ENCODE peak calls at places on chromosomes 6 and 20, in ten cellular contexts. One of them, this sample, is unnamed.

GRCh38 chr6:106511274-106512047 is 117.8 kb downstream of the RTN4IP1 start:
- DNase-seq in neural progenitor cell: peak; percentile 63
- DNase-seq in lower lobe of right lung: peak; percentile 61
- DNase-seq in GM23248: peak; percentile 83
- DNase-seq in PC-9: peak; percentile 64
- DNase-seq in heart right ventricle: no peak
- DNase-seq in colonic mucosa: peak; percentile 53
- DNase-seq in upper lobe of right lung: peak; percentile 75
- DNase-seq in tibial nerve: no peak
- DNase-seq in cardiac muscle cell: peak; percentile 53
- DNase-seq in this sample: peak; percentile 45

GRCh38 chr6:12010635-12011275 is 1.4 kb upstream of the HIVEP1 start:
- DNase-seq in neural progenitor cell: peak; percentile 79
- DNase-seq in lower lobe of right lung: peak; percentile 77
- DNase-seq in GM23248: peak; percentile 79
- DNase-seq in PC-9: peak; percentile 71
- DNase-seq in heart right ventricle: peak; percentile 69
- DNase-seq in colonic mucosa: peak; percentile 76
- DNase-seq in upper lobe of right lung: peak; percentile 86
- DNase-seq in tibial nerve: peak; percentile 36
- DNase-seq in cardiac muscle cell: no peak
- DNase-seq in this sample: peak; percentile 80

GRCh38 chr6:129660346-129660676 is 49.7 kb downstream of the ARHGAP18 start:
- DNase-seq in neural progenitor cell: no peak
- DNase-seq in lower lobe of right lung: no peak
- DNase-seq in GM23248: no peak
- DNase-seq in PC-9: no peak
- DNase-seq in heart right ventricle: no peak
- DNase-seq in colonic mucosa: no peak
- DNase-seq in upper lobe of right lung: no peak
- DNase-seq in tibial nerve: no peak
- DNase-seq in cardiac muscle cell: no peak
- DNase-seq in this sample: no peak

GRCh38 chr6:147279423-147279822 is 75.2 kb downstream of the STXBP5 start:
- DNase-seq in neural progenitor cell: no peak
- DNase-seq in lower lobe of right lung: no peak
- DNase-seq in GM23248: peak; percentile 43
- DNase-seq in PC-9: no peak
- DNase-seq in heart right ventricle: no peak
- DNase-seq in colonic mucosa: no peak
- DNase-seq in upper lobe of right lung: no peak
- DNase-seq in tibial nerve: no peak
- DNase-seq in cardiac muscle cell: peak; percentile 85
- DNase-seq in this sample: no peak

GRCh38 chr6:85828973-85829372 is 186.3 kb upstream of the SYNCRIP start:
- DNase-seq in neural progenitor cell: no peak
- DNase-seq in lower lobe of right lung: no peak
- DNase-seq in GM23248: no peak
- DNase-seq in PC-9: no peak
- DNase-seq in heart right ventricle: no peak
- DNase-seq in colonic mucosa: no peak
- DNase-seq in upper lobe of right lung: no peak
- DNase-seq in tibial nerve: no peak
- DNase-seq in cardiac muscle cell: no peak
- DNase-seq in this sample: no peak

GRCh38 chr6:159701413-159701999 is 8.5 kb upstream of the SOD2 start:
- DNase-seq in neural progenitor cell: no peak
- DNase-seq in lower lobe of right lung: no peak
- DNase-seq in GM23248: peak; percentile 92
- DNase-seq in PC-9: no peak
- DNase-seq in heart right ventricle: no peak
- DNase-seq in colonic mucosa: no peak
- DNase-seq in upper lobe of right lung: no peak
- DNase-seq in tibial nerve: no peak
- DNase-seq in cardiac muscle cell: peak; percentile 80
- DNase-seq in this sample: no peak

GRCh38 chr6:23228439-23229024 is 659.2 kb downstream of the HDGFL1 start:
- DNase-seq in neural progenitor cell: no peak
- DNase-seq in lower lobe of right lung: no peak
- DNase-seq in GM23248: peak; percentile 3
- DNase-seq in PC-9: peak; percentile 53
- DNase-seq in heart right ventricle: no peak
- DNase-seq in colonic mucosa: no peak
- DNase-seq in upper lobe of right lung: peak; percentile 36
- DNase-seq in tibial nerve: no peak
- DNase-seq in cardiac muscle cell: no peak
- DNase-seq in this sample: no peak

GRCh38 chr20:8837396-8837795 is 231.5 kb upstream of the PLCB4 start:
- DNase-seq in neural progenitor cell: no peak
- DNase-seq in lower lobe of right lung: no peak
- DNase-seq in GM23248: peak; percentile 86
- DNase-seq in PC-9: no peak
- DNase-seq in heart right ventricle: no peak
- DNase-seq in colonic mucosa: no peak
- DNase-seq in upper lobe of right lung: no peak
- DNase-seq in tibial nerve: no peak
- DNase-seq in cardiac muscle cell: peak; percentile 21
- DNase-seq in this sample: no peak

GRCh38 chr20:21323640-21324039 is 20.5 kb downstream of the XRN2 start:
- DNase-seq in neural progenitor cell: no peak
- DNase-seq in lower lobe of right lung: no peak
- DNase-seq in GM23248: peak; percentile 86
- DNase-seq in PC-9: no peak
- DNase-seq in heart right ventricle: no peak
- DNase-seq in colonic mucosa: no peak
- DNase-seq in upper lobe of right lung: no peak
- DNase-seq in tibial nerve: no peak
- DNase-seq in cardiac muscle cell: peak; percentile 82
- DNase-seq in this sample: peak; percentile 35

GRCh38 chr6:132527791-132528190 is 10.3 kb upstream of the TAAR9 start:
- DNase-seq in neural progenitor cell: no peak
- DNase-seq in lower lobe of right lung: no peak
- DNase-seq in GM23248: peak; percentile 50
- DNase-seq in PC-9: no peak
- DNase-seq in heart right ventricle: no peak
- DNase-seq in colonic mucosa: no peak
- DNase-seq in upper lobe of right lung: no peak
- DNase-seq in tibial nerve: no peak
- DNase-seq in cardiac muscle cell: no peak
- DNase-seq in this sample: peak; percentile 17

GRCh38 chr20:61435823-61436220 is 183.8 kb downstream of the CDH4 start:
- DNase-seq in neural progenitor cell: no peak
- DNase-seq in lower lobe of right lung: no peak
- DNase-seq in GM23248: no peak
- DNase-seq in PC-9: no peak
- DNase-seq in heart right ventricle: no peak
- DNase-seq in colonic mucosa: no peak
- DNase-seq in upper lobe of right lung: peak; percentile 41
- DNase-seq in tibial nerve: no peak
- DNase-seq in cardiac muscle cell: no peak
- DNase-seq in this sample: no peak

GRCh38 chr6:63816401-63816975 is 180.9 kb downstream of the PHF3 start:
- DNase-seq in neural progenitor cell: no peak
- DNase-seq in lower lobe of right lung: no peak
- DNase-seq in GM23248: no peak
- DNase-seq in PC-9: no peak
- DNase-seq in heart right ventricle: no peak
- DNase-seq in colonic mucosa: no peak
- DNase-seq in upper lobe of right lung: no peak
- DNase-seq in tibial nerve: no peak
- DNase-seq in cardiac muscle cell: peak; percentile 64
- DNase-seq in this sample: no peak

GRCh38 chr6:122491915-122492537 is 20.4 kb upstream of the SERINC1 start:
- DNase-seq in neural progenitor cell: peak; percentile 13
- DNase-seq in lower lobe of right lung: peak; percentile 62
- DNase-seq in GM23248: peak; percentile 81
- DNase-seq in PC-9: peak; percentile 62
- DNase-seq in heart right ventricle: peak; percentile 37
- DNase-seq in colonic mucosa: peak; percentile 79
- DNase-seq in upper lobe of right lung: peak; percentile 75
- DNase-seq in tibial nerve: peak; percentile 40
- DNase-seq in cardiac muscle cell: peak; percentile 76
- DNase-seq in this sample: peak; percentile 57

GRCh38 chr6:157260735-157261134 is 62.6 kb downstream of the TMEM242 start:
- DNase-seq in neural progenitor cell: no peak
- DNase-seq in lower lobe of right lung: no peak
- DNase-seq in GM23248: no peak
- DNase-seq in PC-9: no peak
- DNase-seq in heart right ventricle: no peak
- DNase-seq in colonic mucosa: no peak
- DNase-seq in upper lobe of right lung: no peak
- DNase-seq in tibial nerve: no peak
- DNase-seq in cardiac muscle cell: no peak
- DNase-seq in this sample: no peak

GRCh38 chr20:940926-941325 is 24.8 kb upstream of the ANGPT4 start:
- DNase-seq in neural progenitor cell: no peak
- DNase-seq in lower lobe of right lung: no peak
- DNase-seq in GM23248: no peak
- DNase-seq in PC-9: no peak
- DNase-seq in heart right ventricle: no peak
- DNase-seq in colonic mucosa: no peak
- DNase-seq in upper lobe of right lung: no peak
- DNase-seq in tibial nerve: no peak
- DNase-seq in cardiac muscle cell: no peak
- DNase-seq in this sample: no peak

GRCh38 chr20:4299773-4300172 is 284.4 kb upstream of the RNF24 start:
- DNase-seq in neural progenitor cell: no peak
- DNase-seq in lower lobe of right lung: no peak
- DNase-seq in GM23248: peak; percentile 79
- DNase-seq in PC-9: no peak
- DNase-seq in heart right ventricle: no peak
- DNase-seq in colonic mucosa: no peak
- DNase-seq in upper lobe of right lung: no peak
- DNase-seq in tibial nerve: no peak
- DNase-seq in cardiac muscle cell: no peak
- DNase-seq in this sample: no peak

GRCh38 chr20:17723301-17723691 is 23.5 kb downstream of the BANF2 start:
- DNase-seq in neural progenitor cell: no peak
- DNase-seq in lower lobe of right lung: no peak
- DNase-seq in GM23248: no peak
- DNase-seq in PC-9: no peak
- DNase-seq in heart right ventricle: no peak
- DNase-seq in colonic mucosa: no peak
- DNase-seq in upper lobe of right lung: no peak
- DNase-seq in tibial nerve: no peak
- DNase-seq in cardiac muscle cell: no peak
- DNase-seq in this sample: no peak

GRCh38 chr6:17965397-17965796 is 22.0 kb downstream of the KIF13A start:
- DNase-seq in neural progenitor cell: no peak
- DNase-seq in lower lobe of right lung: no peak
- DNase-seq in GM23248: peak; percentile 87
- DNase-seq in PC-9: no peak
- DNase-seq in heart right ventricle: no peak
- DNase-seq in colonic mucosa: no peak
- DNase-seq in upper lobe of right lung: no peak
- DNase-seq in tibial nerve: no peak
- DNase-seq in cardiac muscle cell: no peak
- DNase-seq in this sample: no peak

DNA sequence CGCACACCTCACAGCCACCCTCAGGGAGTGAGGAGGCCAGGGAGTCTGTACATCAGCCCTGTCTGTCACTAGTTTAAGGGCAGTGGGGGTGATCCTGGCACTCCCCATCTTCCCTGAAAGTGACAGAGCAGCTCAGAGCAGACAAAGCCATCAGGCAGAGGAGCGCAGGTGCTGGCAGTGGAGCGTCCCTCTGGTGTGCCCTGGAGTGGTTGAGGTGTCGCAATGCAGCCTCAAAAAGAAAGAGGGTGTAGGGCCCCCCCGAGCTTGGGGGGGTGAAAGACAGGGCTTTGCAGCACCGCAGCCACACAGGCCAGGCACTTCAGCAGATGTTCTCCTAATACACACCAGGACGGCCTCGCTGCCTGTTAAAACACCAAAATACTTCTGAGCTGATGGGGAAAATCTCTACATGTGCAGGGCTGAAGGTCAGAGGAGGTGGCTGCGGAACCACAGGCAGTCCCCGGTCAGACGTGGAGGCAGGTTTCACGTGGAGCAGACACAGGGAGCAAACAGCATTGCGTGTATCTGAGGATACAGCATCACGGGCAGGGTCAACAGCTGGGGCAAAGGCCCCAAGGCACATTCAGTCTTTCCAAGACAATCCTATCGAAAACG is 69.5 kb downstream of the PREX1 start:
- DNase-seq in neural progenitor cell: no peak
- DNase-seq in lower lobe of right lung: no peak
- DNase-seq in GM23248: no peak
- DNase-seq in PC-9: no peak
- DNase-seq in heart right ventricle: no peak
- DNase-seq in colonic mucosa: no peak
- DNase-seq in upper lobe of right lung: no peak
- DNase-seq in tibial nerve: no peak
- DNase-seq in cardiac muscle cell: no peak
- DNase-seq in this sample: no peak
- H3K4me1 ChIP-seq in neural progenitor cell: peaks cover 1% of the 10 kb centered on the region
- H3K4me1 ChIP-seq in lower lobe of right lung: peaks cover 58% of the 10 kb centered on the region
- H3K4me1 ChIP-seq in GM23248: no peaks in the 10 kb centered on the region
- H3K4me1 ChIP-seq in PC-9: peaks cover 10% of the 10 kb centered on the region
- H3K4me1 ChIP-seq in heart right ventricle: peaks cover 40% of the 10 kb centered on the region
- H3K4me1 ChIP-seq in colonic mucosa: no peaks in the 10 kb centered on the region
- H3K4me1 ChIP-seq in upper lobe of right lung: peaks cover 27% of the 10 kb centered on the region
- H3K4me1 ChIP-seq in tibial nerve: no peaks in the 10 kb centered on the region
- H3K4me1 ChIP-seq in cardiac muscle cell: no peaks in the 10 kb centered on the region
- H3K4me1 ChIP-seq in this sample: peaks cover under 1% of the 10 kb centered on the region

GRCh38 chr20:13941031-13941430 is 49.4 kb downstream of the SEL1L2 start:
- DNase-seq in neural progenitor cell: no peak
- DNase-seq in lower lobe of right lung: no peak
- DNase-seq in GM23248: no peak
- DNase-seq in PC-9: no peak
- DNase-seq in heart right ventricle: no peak
- DNase-seq in colonic mucosa: no peak
- DNase-seq in upper lobe of right lung: no peak
- DNase-seq in tibial nerve: no peak
- DNase-seq in cardiac muscle cell: no peak
- DNase-seq in this sample: no peak
- H3K4me3 ChIP-seq in neural progenitor cell: no peak overlapping the region
- H3K4me3 ChIP-seq in lower lobe of right lung: no peak overlapping the region
- H3K4me3 ChIP-seq in GM23248: no peak overlapping the region
- H3K4me3 ChIP-seq in PC-9: no peak overlapping the region
- H3K4me3 ChIP-seq in heart right ventricle: no peak overlapping the region
- H3K4me3 ChIP-seq in colonic mucosa: no peak overlapping the region
- H3K4me3 ChIP-seq in upper lobe of right lung: no peak overlapping the region
- H3K4me3 ChIP-seq in tibial nerve: no peak overlapping the region
- H3K4me3 ChIP-seq in cardiac muscle cell: no peak overlapping the region
- H3K4me3 ChIP-seq in this sample: no peak overlapping the region

GRCh38 chr6:5457983-5458683 is 196.8 kb downstream of the FARS2 start:
- DNase-seq in neural progenitor cell: no peak
- DNase-seq in lower lobe of right lung: peak; percentile 76
- DNase-seq in GM23248: peak; percentile 39
- DNase-seq in PC-9: peak; percentile 28
- DNase-seq in heart right ventricle: no peak
- DNase-seq in colonic mucosa: no peak
- DNase-seq in upper lobe of right lung: peak; percentile 83
- DNase-seq in tibial nerve: no peak
- DNase-seq in cardiac muscle cell: no peak
- DNase-seq in this sample: no peak
- H3K4me1 ChIP-seq in neural progenitor cell: peaks cover 21% of the 10 kb centered on the region
- H3K4me1 ChIP-seq in lower lobe of right lung: peaks cover 18% of the 10 kb centered on the region
- H3K4me1 ChIP-seq in GM23248: peaks cover 10% of the 10 kb centered on the region
- H3K4me1 ChIP-seq in PC-9: peaks cover 27% of the 10 kb centered on the region
- H3K4me1 ChIP-seq in heart right ventricle: peaks cover 4% of the 10 kb centered on the region
- H3K4me1 ChIP-seq in colonic mucosa: no peaks in the 10 kb centered on the region
- H3K4me1 ChIP-seq in upper lobe of right lung: peaks cover 5% of the 10 kb centered on the region
- H3K4me1 ChIP-seq in tibial nerve: no peaks in the 10 kb centered on the region
- H3K4me1 ChIP-seq in cardiac muscle cell: no peaks in the 10 kb centered on the region
- H3K4me1 ChIP-seq in this sample: peaks cover 10% of the 10 kb centered on the region

GRCh38 chr6:154230390-154230789 is 126.2 kb downstream of the IPCEF1 start:
- DNase-seq in neural progenitor cell: no peak
- DNase-seq in lower lobe of right lung: no peak
- DNase-seq in GM23248: no peak
- DNase-seq in PC-9: no peak
- DNase-seq in heart right ventricle: no peak
- DNase-seq in colonic mucosa: no peak
- DNase-seq in upper lobe of right lung: no peak
- DNase-seq in tibial nerve: no peak
- DNase-seq in cardiac muscle cell: no peak
- DNase-seq in this sample: no peak
- H3K4me3 ChIP-seq in neural progenitor cell: no peak overlapping the region
- H3K4me3 ChIP-seq in lower lobe of right lung: no peak overlapping the region
- H3K4me3 ChIP-seq in GM23248: no peak overlapping the region
- H3K4me3 ChIP-seq in PC-9: no peak overlapping the region
- H3K4me3 ChIP-seq in heart right ventricle: no peak overlapping the region
- H3K4me3 ChIP-seq in colonic mucosa: no peak overlapping the region
- H3K4me3 ChIP-seq in upper lobe of right lung: no peak overlapping the region
- H3K4me3 ChIP-seq in tibial nerve: no peak overlapping the region
- H3K4me3 ChIP-seq in cardiac muscle cell: no peak overlapping the region
- H3K4me3 ChIP-seq in this sample: no peak overlapping the region